ENCODE peak calls at places on chromosomes 4 and X, in eight cellular contexts. W, Q, G, L, T, C, X and J are unnamed samples.

GRCh38 chr4:78956979-78957378 is 17.7 kb upstream of the PAQR3 start:
- DNase-seq in L (no peak), X (no peak), C (no peak), Q (no peak), T (no peak), G (no peak), W (no peak), J (no peak)

GRCh38 chrX:68686684-68687045 is 39.2 kb downstream of the STARD8 start:
- DNase-seq in L (peak), G (peak), X (no peak), W (peak), T (peak), Q (no peak), C (peak), J (no peak)

GRCh38 chr4:30719363-30720020 is 677 bp upstream of the PCDH7 start:
- DNase-seq in Q (peak), L (peak), C (peak), X (no peak), G (peak), W (peak), T (no peak), J (peak)

GRCh38 chr4:8856835-8857590 is 14.6 kb downstream of the HMX1 start:
- DNase-seq in G (no peak), T (no peak), L (peak), C (no peak), Q (no peak), W (no peak), X (no peak), J (no peak)

GRCh38 chrX:40526412-40526811 is 54.4 kb upstream of the ATP6AP2 start:
- DNase-seq in T (no peak), W (no peak), G (no peak), L (no peak), C (no peak), Q (no peak), X (no peak), J (no peak)

GRCh38 chr4:183858011-183858615 is 47.0 kb upstream of the STOX2 start:
- DNase-seq in W (no peak), Q (no peak), G (no peak), L (peak), T (no peak), X (no peak), C (no peak), J (no peak)

GRCh38 chrX:41384041-41384705 is 50.2 kb downstream of the DDX3X start:
- DNase-seq in C (peak), G (peak), W (peak), Q (peak), T (peak), L (no peak), X (no peak), J (peak)

GRCh38 chrX:74343970-74344622 is 40.1 kb downstream of the ZCCHC13 start:
- DNase-seq in C (no peak), T (no peak), Q (peak), X (peak), W (peak), G (peak), L (peak), J (peak)

GRCh38 chr4:17027495-17027894 is 129.1 kb upstream of the LDB2 start:
- DNase-seq in T (no peak), X (no peak), L (no peak), W (no peak), G (peak), Q (no peak), C (no peak), J (peak)

GRCh38 chr4:150867148-150867547 is 147.9 kb downstream of the LRBA start:
- DNase-seq in G (peak), T (no peak), W (peak), L (peak), C (no peak), X (no peak), Q (no peak), J (peak)

GRCh38 chrX:143472334-143472938 is 44.8 kb downstream of the SPANXN3 start:
- DNase-seq in T (no peak), L (no peak), X (no peak), C (no peak), Q (no peak), W (no peak), G (no peak), J (no peak)

GRCh38 chrX:136659174-136659573 is 11.2 kb downstream of the CD40LG start:
- DNase-seq in L (no peak), C (no peak), W (no peak), X (no peak), G (no peak), T (no peak), Q (no peak), J (no peak)

GRCh38 chrX:22135171-22135711 is 103.1 kb downstream of the PHEX start:
- DNase-seq in C (no peak), G (peak), X (no peak), Q (no peak), L (no peak), W (no peak), T (no peak), J (peak)

GRCh38 chr4:185005209-185005819 is 13.0 kb upstream of the HELT start:
- DNase-seq in Q (peak), C (peak), L (peak), W (peak), X (peak), G (peak), T (peak), J (peak)

GRCh38 chrX:138945219-138945618 is 233.7 kb upstream of the FGF13 start:
- DNase-seq in W (no peak), G (no peak), T (no peak), Q (no peak), L (no peak), X (no peak), C (no peak), J (no peak)

GRCh38 chr4:161577604-161578301 is 586.0 kb downstream of the FSTL5 start:
- DNase-seq in W (no peak), G (peak), X (no peak), L (no peak), T (no peak), Q (no peak), C (no peak), J (no peak)

GRCh38 chrX:24341795-24342194 is 18.6 kb upstream of the SUPT20HL1 start:
- DNase-seq in X (no peak), W (no peak), G (peak), T (no peak), Q (no peak), L (no peak), C (no peak), J (peak)

GRCh38 chr4:19689511-19689910 is 562.2 kb upstream of the SLIT2 start:
- DNase-seq in X (no peak), W (no peak), T (no peak), C (no peak), Q (no peak), L (no peak), G (peak), J (peak)

GRCh38 chrX:26922278-26922677 is 540.9 kb downstream of the PPP4R3C start:
- DNase-seq in Q (no peak), W (no peak), C (no peak), G (peak), L (no peak), X (no peak), T (no peak), J (peak)

GRCh38 chr4:24772061-24772705 is 23.2 kb upstream of the SOD3 start:
- DNase-seq in W (no peak), L (no peak), C (no peak), X (no peak), Q (no peak), G (no peak), T (no peak), J (no peak)

GRCh38 chr4:37734989-37735388 is 48.8 kb upstream of the RELL1 start:
- DNase-seq in W (no peak), L (no peak), X (no peak), T (no peak), Q (no peak), C (no peak), G (no peak), J (no peak)

GRCh38 chr4:25585901-25586523 is 69.6 kb upstream of the SLC34A2 start:
- DNase-seq in L (peak), G (no peak), T (no peak), X (no peak), Q (no peak), C (no peak), W (no peak), J (no peak)

GRCh38 chr4:83362492-83363329 is 28.1 kb upstream of the HPSE start:
- DNase-seq in T (no peak), C (no peak), G (peak), L (no peak), W (no peak), X (no peak), Q (no peak), J (peak)

GRCh38 chr4:21451032-21451431 is 497.5 kb downstream of the KCNIP4 start:
- DNase-seq in W (no peak), X (no peak), G (peak), C (no peak), T (no peak), Q (no peak), L (no peak), J (peak)

GRCh38 chr4:128721896-128722295 is 87.6 kb upstream of the JADE1 start:
- DNase-seq in Q (no peak), X (no peak), G (no peak), C (no peak), T (no peak), W (no peak), L (peak), J (no peak)

GRCh38 chr4:145218251-145218650 is 37.9 kb upstream of the OTUD4 start:
- DNase-seq in G (no peak), C (peak), X (no peak), L (no peak), T (no peak), W (peak), Q (no peak), J (no peak)

GRCh38 chr4:929970-930625 is 2.0 kb downstream of the GAK start:
- DNase-seq in Q (peak), C (no peak), X (no peak), T (no peak), L (no peak), G (peak), W (peak), J (no peak)

GRCh38 chrX:13216139-13216538 is 103.7 kb downstream of the ATXN3L start:
- DNase-seq in C (no peak), W (no peak), T (no peak), Q (no peak), L (no peak), G (peak), X (no peak), J (no peak)

GRCh38 chrX:145825896-145826295 is 8.3 kb downstream of the SLITRK2 start:
- DNase-seq in L (peak), X (no peak), C (no peak), Q (no peak), T (no peak), W (no peak), G (no peak), J (peak)

GRCh38 chr4:154946113-154946512 is 165.0 kb downstream of the RBM46 start:
- DNase-seq in L (no peak), G (no peak), C (no peak), W (no peak), Q (no peak), T (no peak), X (no peak), J (no peak)

DNA sequence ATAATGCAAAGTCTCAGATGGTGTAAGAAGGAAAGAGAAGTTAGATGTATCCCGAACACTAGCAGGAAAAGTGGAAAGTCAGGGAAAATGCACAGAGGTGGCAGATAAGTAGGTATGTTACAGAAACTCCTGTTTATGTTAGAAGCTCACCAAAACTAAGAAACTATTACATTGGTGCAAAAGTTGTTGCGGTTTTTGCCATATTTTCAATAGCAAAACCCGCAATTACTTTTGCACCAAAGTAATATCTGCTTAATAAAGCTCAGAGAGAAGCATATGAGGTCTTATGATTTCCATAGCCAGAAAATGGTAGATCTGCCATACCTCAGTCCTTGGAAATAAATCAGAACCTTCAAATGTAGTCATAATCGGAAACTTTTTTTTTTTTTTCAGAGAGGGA is 1035.6 kb downstream of the PCDH7 start:
- DNase-seq in G (no peak), X (no peak), Q (no peak), L (no peak), T (no peak), C (no peak), W (no peak), J (no peak)
- H3K27ac ChIP-seq in G (no peak), X (no peak), Q (no peak), L (no peak), T (no peak), C (no peak), W (no peak), J (no peak)

DNA sequence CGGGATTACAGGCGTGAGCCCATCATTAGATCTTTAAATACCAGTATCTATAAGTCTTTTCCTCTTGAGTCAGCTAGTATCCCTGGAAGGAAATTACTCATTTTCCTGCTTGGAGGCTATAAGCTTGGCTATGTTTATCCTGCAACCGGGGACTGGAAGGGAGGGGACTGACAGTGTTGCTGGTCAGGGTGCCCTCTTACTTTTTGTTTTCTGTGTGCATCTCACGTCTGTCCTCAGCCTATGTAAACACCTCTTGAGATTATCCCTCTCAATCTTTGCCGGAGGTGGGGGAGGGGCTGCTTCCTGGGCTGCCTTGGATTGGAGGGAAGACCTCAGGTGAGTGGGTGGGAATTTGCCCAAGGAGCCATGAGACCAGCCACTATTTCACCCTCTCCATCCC is 37.0 kb downstream of the HTT start:
- DNase-seq in C (no peak), Q (no peak), L (no peak), T (no peak), G (peak), W (no peak), X (no peak), J (peak)
- H3K4me3 ChIP-seq in C (no peak), Q (no peak), L (no peak), T (no peak), G (no peak), W (no peak), X (no peak), J (no peak)

GRCh38 chrX:17591741-17592110 is 145.6 kb upstream of the SCML1 start:
- DNase-seq in W (peak), Q (no peak), T (no peak), X (no peak), G (peak), L (no peak), C (no peak), J (peak)
- H3K27ac ChIP-seq in W (no peak), Q (peak), T (no peak), X (no peak), G (peak), L (no peak), C (peak), J (peak)

DNA sequence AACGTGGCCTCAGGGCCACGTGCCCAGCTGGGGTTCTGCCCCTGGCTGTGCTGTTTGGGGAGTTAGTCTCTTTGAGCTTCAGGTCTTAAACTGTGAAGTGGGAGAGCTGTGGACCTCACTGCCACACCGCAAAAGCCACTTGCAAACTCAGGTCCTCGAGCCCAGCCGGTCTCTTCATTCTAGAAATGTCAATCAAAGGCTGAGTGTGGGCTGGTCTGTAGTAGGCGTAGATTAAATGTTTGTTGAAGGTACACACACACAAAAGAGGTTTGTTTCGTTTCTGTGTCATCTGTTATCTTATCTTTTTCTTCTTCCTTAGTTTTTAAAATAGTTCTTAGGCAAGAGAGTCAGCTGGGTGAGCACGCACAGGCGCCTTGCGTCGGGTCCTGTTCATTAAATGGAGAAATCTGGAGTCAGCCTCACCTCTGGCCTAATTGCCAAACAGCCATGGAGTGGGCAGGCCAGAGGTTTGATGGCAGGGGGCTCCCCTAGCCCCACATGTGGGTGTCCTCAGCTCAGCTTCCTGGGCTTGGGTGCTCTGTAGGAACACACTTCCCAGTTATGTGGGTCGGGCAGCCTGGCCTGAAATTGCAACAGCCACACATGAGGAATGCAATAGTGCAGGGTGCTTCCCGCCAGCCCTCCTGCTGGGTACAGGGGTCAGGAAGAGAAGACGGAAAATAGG is 823 bp upstream of the PSAPL1 start:
- DNase-seq in X (no peak), Q (peak), T (no peak), W (no peak), C (no peak), G (no peak), L (no peak), J (peak)
- H3K4me3 ChIP-seq in X (no peak), Q (no peak), T (no peak), W (no peak), C (no peak), G (no peak), L (no peak), J (no peak)

GRCh38 chr4:157222764-157223145 is 2.2 kb downstream of the GRIA2 start:
- DNase-seq in L (no peak), G (no peak), T (no peak), C (no peak), X (no peak), Q (no peak), W (no peak), J (no peak)

GRCh38 chr4:157225096-157225495 is 4.6 kb downstream of the GRIA2 start:
- DNase-seq in L (no peak), T (no peak), G (no peak), X (no peak), Q (no peak), C (no peak), W (no peak), J (no peak)

GRCh38 chr4:157223446-157223845 is 2.9 kb downstream of the GRIA2 start:
- DNase-seq in L (no peak), W (no peak), G (no peak), T (no peak), Q (no peak), C (no peak), X (no peak), J (no peak)

GRCh38 chr4:157226035-157226434 is 5.5 kb downstream of the GRIA2 start:
- DNase-seq in T (no peak), G (no peak), Q (no peak), W (no peak), C (no peak), L (no peak), X (no peak), J (no peak)

GRCh38 chr4:157226601-157227000 is 6.1 kb downstream of the GRIA2 start:
- DNase-seq in T (no peak), X (no peak), L (no peak), Q (no peak), G (no peak), W (no peak), C (no peak), J (no peak)
- H3K27ac ChIP-seq in T (no peak), X (no peak), L (no peak), Q (no peak), G (no peak), W (no peak), C (no peak), J (no peak)

GRCh38 chr4:33467291-33467690 is 2747.1 kb downstream of the PCDH7 start:
- DNase-seq in L (no peak), G (no peak), C (no peak), X (no peak), T (no peak), Q (no peak), W (no peak), J (no peak)
- H3K4me3 ChIP-seq in L (no peak), G (no peak), C (no peak), X (no peak), T (no peak), Q (no peak), W (no peak), J (no peak)

GRCh38 chr4:10180927-10181744 is 64.5 kb upstream of the WDR1 start:
- DNase-seq in C (no peak), T (no peak), Q (no peak), X (no peak), L (no peak), G (no peak), W (no peak), J (peak)
- H3K27ac ChIP-seq in C (no peak), T (peak), Q (no peak), X (peak), L (no peak), G (no peak), W (no peak), J (peak)

GRCh38 chrX:153818571-153819397 is 11.6 kb downstream of the PDZD4 start:
- DNase-seq in Q (peak), X (peak), C (peak), G (peak), W (no peak), L (peak), T (peak), J (no peak)
- H3K4me3 ChIP-seq in Q (peak), X (no peak), C (peak), G (peak), W (peak), L (peak), T (peak), J (peak)